ENCODE peak calls at places on chromosomes 4 and X, in nine cellular contexts. T, V, S, Y, W, J, M, F and A are unnamed samples.

GRCh38 chr4:130591091-130591490 is 1495.1 kb downstream of the C4orf33 start:
- DNase-seq in T (no peak), V (no peak), S (no peak), Y (peak), W (no peak), J (no peak), M (no peak), F (no peak), A (no peak)

GRCh38 chr4:184937745-184938144 is 80.5 kb upstream of the HELT start:
- DNase-seq in T (peak), V (no peak), S (no peak), Y (no peak), W (no peak), J (no peak), M (no peak), F (no peak), A (no peak)

GRCh38 chr4:78951862-78952472 is 12.7 kb upstream of the PAQR3 start:
- DNase-seq in T (peak), V (peak), S (peak), Y (peak), W (no peak), J (no peak), M (no peak), F (peak), A (peak)

GRCh38 chr4:57405359-57405758 is 295.2 kb upstream of the IGFBP7 start:
- DNase-seq in T (no peak), V (no peak), S (no peak), Y (peak), W (no peak), J (no peak), M (no peak), F (no peak), A (no peak)

GRCh38 chrX:113384628-113385027 is 544.0 kb upstream of the AMOT start:
- DNase-seq in T (no peak), V (peak), S (no peak), Y (peak), W (no peak), J (no peak), M (no peak), F (no peak), A (no peak)

GRCh38 chr4:169117591-169118081 is 107.6 kb upstream of the CBR4 start:
- DNase-seq in T (no peak), V (peak), S (no peak), Y (no peak), W (no peak), J (no peak), M (no peak), F (no peak), A (no peak)

GRCh38 chr4:19850909-19851308 is 400.8 kb upstream of the SLIT2 start:
- DNase-seq in T (no peak), V (peak), S (no peak), Y (peak), W (no peak), J (no peak), M (no peak), F (no peak), A (no peak)

GRCh38 chr4:123350191-123350544 is 46.4 kb upstream of the SPRY1 start:
- DNase-seq in T (peak), V (no peak), S (no peak), Y (peak), W (no peak), J (no peak), M (no peak), F (no peak), A (no peak)

GRCh38 chrX:150664290-150664689 is 28.9 kb upstream of the MTMR1 start:
- DNase-seq in T (peak), V (no peak), S (no peak), Y (no peak), W (no peak), J (no peak), M (no peak), F (no peak), A (no peak)

GRCh38 chr4:6221851-6222760 is 21.8 kb upstream of the JAKMIP1 start:
- DNase-seq in T (peak), V (no peak), S (peak), Y (no peak), W (no peak), J (no peak), M (peak), F (no peak), A (no peak)

GRCh38 chrX:54641530-54641929 is 111.5 kb downstream of the GNL3L start:
- DNase-seq in T (no peak), V (no peak), S (no peak), Y (no peak), W (no peak), J (no peak), M (no peak), F (no peak), A (no peak)

GRCh38 chr4:1243451-1244080 is 5.4 kb downstream of the CTBP1 start:
- DNase-seq in T (no peak), V (no peak), S (no peak), Y (no peak), W (peak), J (no peak), M (no peak), F (no peak), A (no peak)

GRCh38 chrX:110383414-110383813 is 24.8 kb downstream of the RTL9 start:
- DNase-seq in T (no peak), V (peak), S (no peak), Y (no peak), W (no peak), J (no peak), M (no peak), F (no peak), A (no peak)

GRCh38 chrX:83510466-83511181 is 2.5 kb downstream of the POU3F4 start:
- DNase-seq in T (no peak), V (no peak), S (no peak), Y (no peak), W (no peak), J (no peak), M (no peak), F (no peak), A (no peak)